ENCODE peak calls at places on chromosomes 2 and 18, in eight cellular contexts. S is GM23248, A is neural progenitor cell, H is HCT116, R is MM.1S, N is OCI-LY7, K is GM23338, Q is SK-N-SH. C is an unnamed sample.

GRCh38 chr2:17969661-17970060 is 91.2 kb downstream of the KCNS3 start:
- DNase-seq in Q (no peak), K (no peak), R (no peak), N (no peak), H (no peak), S (no peak), A (no peak), C (no peak)

GRCh38 chr2:70959271-70959761 is 19.1 kb upstream of the ANKRD53 start:
- DNase-seq in N (no peak), S (no peak), A (no peak), K (no peak), Q (no peak), H (no peak), R (no peak), C (no peak)

GRCh38 chr2:175251425-175252041 is 70.0 kb upstream of the ATP5MC3 start:
- DNase-seq in Q (peak; percentile 40), A (peak; percentile 42), K (peak; percentile 69), S (peak; percentile 66), H (peak; percentile 24), R (peak; percentile 54), N (peak; percentile 23), C (peak; percentile 71)

GRCh38 chr2:102060047-102060446 is 68.3 kb downstream of the IL1R2 start:
- DNase-seq in A (no peak), K (no peak), H (no peak), Q (no peak), R (no peak), N (no peak), S (no peak), C (no peak)

GRCh38 chr2:28163028-28163427 is 229.6 kb upstream of the FOSL2 start:
- DNase-seq in Q (no peak), R (no peak), H (no peak), K (no peak), N (no peak), A (no peak), S (no peak), C (no peak)

GRCh38 chr2:45839388-45840251 is 188.1 kb downstream of the PRKCE start:
- DNase-seq in K (no peak), S (peak; percentile 63), H (no peak), R (no peak), N (no peak), A (no peak), Q (peak; percentile 63), C (peak; percentile 37)

GRCh38 chr2:104889261-104890091 is 35.6 kb downstream of the POU3F3 start:
- DNase-seq in N (peak; percentile 34), S (no peak), R (no peak), H (no peak), A (no peak), Q (no peak), K (no peak), C (no peak)

GRCh38 chr2:141195087-141195486 is 935.7 kb downstream of the LRP1B start:
- DNase-seq in R (no peak), N (no peak), A (no peak), K (no peak), H (no peak), S (no peak), Q (no peak), C (no peak)

GRCh38 chr2:99697811-99698568 is 208.2 kb upstream of the REV1 start:
- DNase-seq in N (no peak), K (no peak), H (no peak), Q (no peak), R (no peak), S (peak; percentile 88), A (no peak), C (peak; percentile 19)

GRCh38 chr2:208266641-208267335 is 733 bp downstream of the PIKFYVE start:
- DNase-seq in R (peak; percentile 44), S (peak; percentile 58), K (no peak), A (no peak), N (peak; percentile 9), Q (no peak), H (no peak), C (peak; percentile 43)

GRCh38 chr2:19784456-19784855 is 117.3 kb downstream of the TTC32 start:
- DNase-seq in R (no peak), A (no peak), S (no peak), H (no peak), N (no peak), K (no peak), Q (no peak), C (no peak)

GRCh38 chr2:10523406-10524189 is 75.5 kb upstream of the ODC1 start:
- DNase-seq in N (no peak), K (no peak), Q (no peak), S (no peak), H (no peak), A (no peak), R (no peak), C (no peak)

GRCh38 chr2:118806797-118807667 is 40.4 kb downstream of the EN1 start:
- DNase-seq in Q (no peak), H (no peak), K (peak; percentile 34), S (peak; percentile 50), R (no peak), N (no peak), A (peak; percentile 46), C (no peak)
- H2AFZ ChIP-seq in Q (no peak overlapping the region), H (no peak overlapping the region), K (peak overlapping the region; percentile 90), S (peak overlapping the region; percentile 98), R (no peak overlapping the region), N (no peak overlapping the region), A (peak overlapping the region; percentile 74), C (no peak overlapping the region)

GRCh38 chr18:79545714-79546113 is 133.9 kb upstream of the CTDP1 start:
- DNase-seq in H (no peak), A (no peak), R (no peak), S (no peak), N (no peak), Q (no peak), K (no peak), C (no peak)
- TF ChIP-seq EZH2phosphoT487 in H (no peak), A (no peak), R (no peak), S (no peak), N (no peak), Q (no peak), K (no peak), C (no peak)

DNA sequence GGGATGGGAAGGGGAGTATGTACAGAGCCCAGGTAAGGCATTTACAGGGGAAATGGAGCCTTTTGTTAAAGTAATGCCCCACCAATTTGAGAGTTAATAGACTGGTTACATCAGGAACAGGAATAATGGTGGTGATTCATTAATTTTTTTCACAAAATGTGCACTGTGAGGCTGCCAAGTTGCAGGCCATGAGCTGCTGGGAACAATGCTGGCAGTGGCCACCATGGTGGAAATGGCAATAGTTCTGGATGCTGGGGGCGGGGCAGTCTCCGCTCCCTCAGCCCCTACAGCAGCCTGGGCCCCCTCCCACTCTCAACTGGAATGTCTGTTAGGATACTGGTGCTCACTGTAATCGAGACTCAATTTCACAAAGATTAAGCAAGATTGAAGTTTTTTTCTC is 80.9 kb downstream of the TEX51 start:
- DNase-seq in S (peak; percentile 33), K (no peak), R (no peak), A (no peak), H (no peak), N (no peak), Q (no peak), C (no peak)
- H2AFZ ChIP-seq in S (no peak overlapping the region), K (no peak overlapping the region), R (no peak overlapping the region), A (no peak overlapping the region), H (no peak overlapping the region), N (no peak overlapping the region), Q (no peak overlapping the region), C (no peak overlapping the region)

GRCh38 chr18:24321071-24321470 is 76.6 kb downstream of the OSBPL1A start:
- DNase-seq in K (no peak), R (no peak), N (no peak), A (no peak), H (no peak), Q (no peak), S (peak; percentile 2), C (no peak)

GRCh38 chr18:24317370-24317769 is 80.3 kb downstream of the OSBPL1A start:
- DNase-seq in R (no peak), H (no peak), A (no peak), Q (no peak), N (no peak), S (no peak), K (no peak), C (peak; percentile 10)

GRCh38 chr18:24319757-24320156 is 77.9 kb downstream of the OSBPL1A start:
- DNase-seq in N (no peak), H (no peak), A (no peak), Q (peak; percentile 43), S (no peak), K (no peak), R (no peak), C (no peak)

GRCh38 chr18:24326211-24326610 is 71.4 kb downstream of the OSBPL1A start:
- DNase-seq in R (no peak), H (no peak), Q (no peak), S (no peak), K (no peak), N (no peak), A (no peak), C (no peak)

GRCh38 chr18:24322594-24323136 is 75.0 kb downstream of the OSBPL1A start:
- DNase-seq in N (no peak), Q (no peak), K (no peak), R (no peak), S (peak; percentile 59), H (no peak), A (no peak), C (peak; percentile 7)
- TF ChIP-seq EZH2phosphoT487 in N (no peak), Q (no peak), K (no peak), R (no peak), S (no peak), H (no peak), A (no peak), C (no peak)

GRCh38 chr18:32011193-32011592 is 7.4 kb upstream of the RNF125 start:
- DNase-seq in N (no peak), K (no peak), R (no peak), H (no peak), S (no peak), Q (no peak), A (no peak), C (no peak)

GRCh38 chr18:32010124-32010745 is 8.4 kb upstream of the RNF125 start:
- DNase-seq in R (no peak), S (peak; percentile 5), H (peak; percentile 28), Q (no peak), K (peak; percentile 20), N (no peak), A (no peak), C (peak; percentile 4)
- H2AFZ ChIP-seq in R (no peak overlapping the region), S (no peak overlapping the region), H (no peak overlapping the region), Q (no peak overlapping the region), K (no peak overlapping the region), N (no peak overlapping the region), A (peak overlapping the region; percentile 57), C (no peak overlapping the region)

DNA sequence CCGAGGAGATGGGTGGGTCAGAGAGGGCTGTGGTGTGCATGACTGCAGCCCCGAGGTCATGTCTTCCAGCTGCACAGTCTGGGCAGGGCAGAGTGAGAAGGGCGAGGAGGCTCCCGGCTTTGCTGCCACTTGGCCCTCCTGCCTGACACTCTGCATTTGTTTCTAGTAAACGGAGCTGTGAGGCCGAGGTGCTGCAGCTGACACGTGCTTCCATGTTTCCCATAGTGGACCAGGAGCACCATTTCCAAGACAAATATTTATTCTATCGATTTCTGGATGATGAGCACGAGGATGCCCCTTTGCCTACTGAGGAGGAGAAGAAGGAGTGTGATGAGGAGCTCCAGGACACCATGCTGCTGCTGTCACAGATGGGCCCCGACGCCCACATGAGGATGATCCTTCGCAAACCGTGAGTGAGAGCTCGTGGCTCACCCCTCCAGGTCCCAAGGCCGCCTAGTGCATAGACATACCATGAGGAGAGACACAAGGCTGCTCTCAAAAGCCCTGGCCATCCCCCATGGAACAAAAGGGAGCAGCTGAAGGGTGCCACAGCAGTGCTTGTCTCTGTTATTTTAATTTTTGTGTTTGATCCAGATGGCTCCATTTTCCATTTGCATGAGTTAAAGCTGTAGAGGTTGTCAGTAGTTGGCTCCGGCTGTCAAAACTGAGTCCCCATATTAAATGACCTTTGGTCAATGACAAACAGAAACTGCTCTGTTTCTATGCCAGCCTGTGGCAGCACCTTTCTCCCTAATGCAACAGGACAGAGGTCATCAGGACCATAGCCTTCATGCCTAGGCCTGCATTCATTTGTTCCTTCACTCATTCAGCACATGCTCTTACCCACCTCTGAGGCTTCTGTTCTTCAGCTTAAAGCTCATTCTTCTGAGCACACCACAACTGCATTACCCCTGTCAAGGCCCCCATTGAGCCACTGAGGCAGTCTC is 108.3 kb upstream of the MAP3K20 start:
- DNase-seq in S (no peak), N (no peak), H (no peak), K (no peak), R (no peak), Q (no peak), A (no peak), C (no peak)
- TF ChIP-seq EZH2phosphoT487 in S (no peak), N (no peak), H (no peak), K (no peak), R (no peak), Q (no peak), A (no peak), C (no peak)

C was measured in PC-3.